ENCODE peak calls at places on chromosomes 6 and 20, in eight cellular contexts. I, N, C, E, J, P, Z and H are unnamed samples.

GRCh38 chr6:137661601-137662000 is 167.4 kb upstream of the OLIG3 start:
- DNase-seq in E (peak; percentile 13), C (peak; percentile 77), N (no peak), I (peak; percentile 24), Z (no peak), P (no peak), J (peak; percentile 16), H (no peak)

GRCh38 chr20:2694519-2694918 is 1.9 kb downstream of the EBF4 start:
- DNase-seq in I (no peak), E (no peak), N (no peak), C (no peak), P (no peak), J (no peak), Z (peak; percentile 43), H (no peak)

GRCh38 chr20:44495802-44496481 is 20.3 kb downstream of the TTPAL start:
- DNase-seq in P (peak; percentile 97), Z (no peak), N (no peak), C (no peak), J (no peak), I (no peak), E (no peak), H (peak; percentile 88)

GRCh38 chr6:56349196-56349595 is 101.8 kb upstream of the COL21A1 start:
- DNase-seq in J (no peak), Z (no peak), N (no peak), E (no peak), I (no peak), C (no peak), P (no peak), H (no peak)

GRCh38 chr6:90523779-90524310 is 63.0 kb downstream of the MAP3K7 start:
- DNase-seq in C (no peak), Z (no peak), I (no peak), E (no peak), P (no peak), J (no peak), N (no peak), H (no peak)

GRCh38 chr6:21507811-21508210 is 85.7 kb upstream of the SOX4 start:
- DNase-seq in N (no peak), Z (no peak), P (no peak), E (no peak), I (no peak), C (no peak), J (no peak), H (no peak)

GRCh38 chr6:112910256-112910655 is 563.1 kb downstream of the RFPL4B start:
- DNase-seq in P (no peak), N (no peak), I (no peak), Z (no peak), J (no peak), C (no peak), E (no peak), H (no peak)

GRCh38 chr6:35522660-35523658 is 10.3 kb upstream of the TULP1 start:
- DNase-seq in E (peak; percentile 53), P (peak; percentile 48), N (peak; percentile 88), I (peak; percentile 95), Z (peak; percentile 90), C (peak; percentile 86), J (peak; percentile 65), H (no peak)

GRCh38 chr6:156776841-156777576 is at the start of gene ARID1B:
- DNase-seq in I (peak; percentile 86), E (no peak), J (peak; percentile 84), N (peak; percentile 93), Z (peak; percentile 89), C (peak; percentile 76), P (peak; percentile 76), H (peak; percentile 45)

GRCh38 chr6:131950767-131951575 is at the start of gene CCN2:
- DNase-seq in N (peak; percentile 87), Z (peak; percentile 98), P (peak; percentile 99), E (peak; percentile 94), C (peak; percentile 97), J (peak; percentile 83), I (no peak), H (peak; percentile 99)

GRCh38 chr6:138691595-138692057 is 81.9 kb upstream of the CCDC28A start:
- DNase-seq in E (no peak), C (peak; percentile 72), I (no peak), N (no peak), P (peak; percentile 63), Z (peak; percentile 34), J (no peak), H (peak; percentile 13)

GRCh38 chr6:50381106-50381415 is 331.3 kb upstream of the DEFB112 start:
- DNase-seq in E (no peak), Z (peak; percentile 43), N (no peak), I (no peak), J (no peak), P (no peak), C (peak; percentile 73), H (no peak)

GRCh38 chr20:1905693-1906092 is 10.5 kb downstream of the SIRPA start:
- DNase-seq in J (no peak), N (no peak), E (no peak), I (peak; percentile 35), C (no peak), P (no peak), Z (no peak), H (no peak)

GRCh38 chr20:48787861-48788375 is 39.9 kb downstream of the PREX1 start:
- DNase-seq in N (peak; percentile 38), Z (no peak), J (no peak), P (peak; percentile 65), I (peak; percentile 30), E (no peak), C (no peak), H (no peak)

GRCh38 chr6:133951881-133952814 is 876 bp upstream of the TBPL1 start:
- DNase-seq in C (peak; percentile 79), P (peak; percentile 80), I (peak; percentile 64), J (peak; percentile 71), E (no peak), N (peak; percentile 76), Z (peak; percentile 64), H (peak; percentile 37)

GRCh38 chr20:4973330-4974097 is 27.8 kb downstream of the SLC23A2 start:
- DNase-seq in N (peak; percentile 73), J (peak; percentile 8), P (peak; percentile 80), Z (no peak), I (no peak), C (no peak), E (no peak), H (peak; percentile 70)

GRCh38 chr20:34559311-34560140 is 1.0 kb downstream of the MAP1LC3A start:
- DNase-seq in J (no peak), N (no peak), Z (peak; percentile 20), E (no peak), P (no peak), C (peak; percentile 30), I (no peak), H (no peak)

GRCh38 chr6:41783106-41783780 is 2.7 kb downstream of the PRICKLE4 start:
- DNase-seq in E (no peak), Z (no peak), I (no peak), P (no peak), J (no peak), N (no peak), C (no peak), H (no peak)

GRCh38 chr6:45415315-45415714 is 37.6 kb upstream of the SUPT3H start:
- DNase-seq in Z (no peak), E (no peak), N (no peak), I (no peak), C (no peak), J (no peak), P (no peak), H (no peak)

GRCh38 chr6:161271343-161272019 is 2.4 kb downstream of the AGPAT4 start:
- DNase-seq in P (no peak), E (no peak), N (no peak), Z (peak; percentile 46), C (peak; percentile 3), I (peak; percentile 46), J (no peak), H (no peak)
- H3K27ac ChIP-seq in P (no peak overlapping the region), E (no peak overlapping the region), N (no peak overlapping the region), Z (peak overlapping the region; percentile 30), C (no peak overlapping the region), I (peak overlapping the region; percentile 64), J (no peak overlapping the region), H (no peak overlapping the region)

GRCh38 chr6:31574106-31575061 is 981 bp upstream of the TNF start:
- DNase-seq in E (no peak), Z (no peak), I (no peak), P (no peak), N (no peak), J (no peak), C (no peak), H (no peak)

GRCh38 chr6:31575335-31575901 is at the start of gene TNF:
- DNase-seq in J (peak; percentile 66), P (no peak), C (no peak), N (peak; percentile 69), Z (no peak), E (no peak), I (no peak), H (no peak)

GRCh38 chr6:31578058-31578457 is 2.7 kb downstream of the TNF start:
- DNase-seq in Z (no peak), J (no peak), C (no peak), N (no peak), P (no peak), E (no peak), I (no peak), H (no peak)

GRCh38 chr6:31576897-31577341 is 1.6 kb downstream of the TNF start:
- DNase-seq in I (no peak), P (no peak), C (no peak), J (no peak), N (no peak), E (no peak), Z (no peak), H (no peak)

DNA sequence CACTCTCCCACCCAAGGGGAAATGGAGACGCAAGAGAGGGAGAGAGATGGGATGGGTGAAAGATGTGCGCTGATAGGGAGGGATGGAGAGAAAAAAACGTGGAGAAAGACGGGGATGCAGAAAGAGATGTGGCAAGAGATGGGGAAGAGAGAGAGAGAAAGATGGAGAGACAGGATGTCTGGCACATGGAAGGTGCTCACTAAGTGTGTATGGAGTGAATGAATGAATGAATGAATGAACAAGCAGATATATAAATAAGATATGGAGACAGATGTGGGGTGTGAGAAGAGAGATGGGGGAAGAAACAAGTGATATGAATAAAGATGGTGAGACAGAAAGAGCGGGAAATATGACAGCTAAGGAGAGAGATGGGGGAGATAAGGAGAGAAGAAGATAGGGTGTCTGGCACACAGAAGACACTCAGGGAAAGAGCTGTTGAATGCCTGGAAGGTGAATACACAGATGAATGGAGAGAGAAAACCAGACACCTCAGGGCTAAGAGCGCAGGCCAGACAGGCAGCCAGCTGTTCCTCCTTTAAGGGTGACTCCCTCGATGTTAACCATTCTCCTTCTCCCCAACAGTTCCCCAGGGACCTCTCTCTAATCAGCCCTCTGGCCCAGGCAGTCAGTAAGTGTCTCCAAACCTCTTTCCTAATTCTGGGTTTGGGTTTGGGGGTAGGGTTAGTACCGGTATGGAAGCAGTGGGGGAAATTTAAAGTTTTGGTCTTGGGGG is 753 bp downstream of the TNF start:
- DNase-seq in C (no peak), N (no peak), E (no peak), I (no peak), J (no peak), Z (no peak), P (no peak), H (no peak)
- H3K4me3 ChIP-seq in C (no peak overlapping the region), N (peak overlapping the region; percentile 48), E (no peak overlapping the region), I (no peak overlapping the region), J (peak overlapping the region; percentile 36), Z (no peak overlapping the region), P (no peak overlapping the region), H (no peak overlapping the region)

GRCh38 chr20:46554850-46555249 is 4.4 kb upstream of the OCSTAMP start:
- DNase-seq in E (no peak), N (no peak), I (no peak), Z (no peak), C (no peak), J (no peak), P (no peak), H (no peak)
- TF ChIP-seq CTCF in E (no peak), N (no peak), I (no peak), Z (no peak), C (no peak), J (no peak), P (no peak), H (no peak)

GRCh38 chr6:18478610-18479009 is 91.5 kb downstream of the RNF144B start:
- DNase-seq in E (no peak), P (no peak), Z (no peak), N (no peak), C (no peak), J (no peak), I (no peak), H (no peak)
- H3K27ac ChIP-seq in E (no peak overlapping the region), P (no peak overlapping the region), Z (no peak overlapping the region), N (no peak overlapping the region), C (no peak overlapping the region), J (no peak overlapping the region), I (no peak overlapping the region), H (no peak overlapping the region)